ENCODE peak calls at places on chromosomes 7 and 10, in five cellular contexts. F, H, A, X and Q are unnamed samples.
A peak's percentile ranks its signal among the peaks of the same experiment; 100 is the strongest.

GRCh38 chr10:67697646-67698245 is 1.8 kb upstream of the CTNNA3 start:
- DNase-seq in A (peak; percentile 14), X (peak; percentile 73), H (peak; percentile 37), F (no peak), Q (peak; percentile 49)

GRCh38 chr10:88730864-88731263 is 24.8 kb downstream of the LIPK start:
- DNase-seq in X (no peak), A (no peak), H (no peak), F (no peak), Q (no peak)

GRCh38 chr10:119457966-119458766 is 84.4 kb downstream of the RGS10 start:
- DNase-seq in A (no peak), H (no peak), F (no peak), X (no peak), Q (no peak)

GRCh38 chr10:125209591-125210373 is 49.4 kb upstream of the CTBP2 start:
- DNase-seq in H (no peak), F (no peak), X (no peak), A (no peak), Q (no peak)

GRCh38 chr7:132709971-132710567 is 133.8 kb upstream of the PLXNA4 start:
- DNase-seq in F (peak; percentile 51), H (peak; percentile 10), X (peak; percentile 74), A (peak; percentile 15), Q (no peak)

GRCh38 chr10:16832351-16833080 is 15.3 kb upstream of the RSU1 start:
- DNase-seq in A (no peak), H (no peak), X (no peak), F (peak; percentile 69), Q (no peak)

GRCh38 chr7:140485463-140486265 is 6.4 kb upstream of the MKRN1 start:
- DNase-seq in F (no peak), X (peak; percentile 35), A (no peak), H (no peak), Q (no peak)

GRCh38 chr10:73246322-73246782 is 703 bp downstream of the DNAJC9 start:
- DNase-seq in A (no peak), F (no peak), H (no peak), X (no peak), Q (no peak)

GRCh38 chr10:4069491-4069890 is 284.5 kb upstream of the KLF6 start:
- DNase-seq in X (peak; percentile 4), H (no peak), F (no peak), A (no peak), Q (no peak)

GRCh38 chr10:4066581-4067403 is 281.8 kb upstream of the KLF6 start:
- DNase-seq in F (no peak), X (no peak), A (no peak), H (no peak), Q (no peak)

GRCh38 chr10:4067552-4068254 is 282.7 kb upstream of the KLF6 start:
- DNase-seq in A (no peak), X (no peak), F (no peak), H (no peak), Q (no peak)

GRCh38 chr10:4070171-4070570 is 285.2 kb upstream of the KLF6 start:
- DNase-seq in A (no peak), X (no peak), F (no peak), H (no peak), Q (no peak)

GRCh38 chr10:4068255-4069028 is 283.4 kb upstream of the KLF6 start:
- DNase-seq in X (no peak), F (no peak), A (no peak), H (no peak), Q (no peak)
- H3K27ac ChIP-seq in X (no peak overlapping the region), F (no peak overlapping the region), A (no peak overlapping the region), H (no peak overlapping the region), Q (no peak overlapping the region)

GRCh38 chr7:77349141-77349540 is 67.0 kb downstream of the GSAP start:
- DNase-seq in A (no peak), F (no peak), X (no peak), H (no peak), Q (no peak)
- H3K4me1 ChIP-seq in A (peaks cover 51% of the 10 kb centered on the region), F (peaks cover 4% of the 10 kb centered on the region), X (peaks cover 28% of the 10 kb centered on the region), H (no peaks in the 10 kb centered on the region), Q (peaks cover 62% of the 10 kb centered on the region)

GRCh38 chr7:117069379-117069778 is 116.1 kb downstream of the ST7 start:
- DNase-seq in X (no peak), F (no peak), H (no peak), A (no peak), Q (no peak)
- H3K27ac ChIP-seq in X (no peak overlapping the region), F (no peak overlapping the region), H (no peak overlapping the region), A (no peak overlapping the region), Q (no peak overlapping the region)

GRCh38 chr7:78568690-78569089 is 770.1 kb downstream of the PHTF2 start:
- DNase-seq in H (no peak), X (no peak), F (no peak), A (no peak), Q (no peak)

GRCh38 chr7:78562191-78562590 is 763.6 kb downstream of the PHTF2 start:
- DNase-seq in X (no peak), H (no peak), F (no peak), A (no peak), Q (no peak)

GRCh38 chr7:78563186-78563585 is 764.6 kb downstream of the PHTF2 start:
- DNase-seq in H (no peak), A (no peak), X (peak; percentile 55), F (no peak), Q (no peak)

GRCh38 chr7:78571292-78571691 is 772.7 kb downstream of the PHTF2 start:
- DNase-seq in H (no peak), X (no peak), A (no peak), F (no peak), Q (no peak)

DNA sequence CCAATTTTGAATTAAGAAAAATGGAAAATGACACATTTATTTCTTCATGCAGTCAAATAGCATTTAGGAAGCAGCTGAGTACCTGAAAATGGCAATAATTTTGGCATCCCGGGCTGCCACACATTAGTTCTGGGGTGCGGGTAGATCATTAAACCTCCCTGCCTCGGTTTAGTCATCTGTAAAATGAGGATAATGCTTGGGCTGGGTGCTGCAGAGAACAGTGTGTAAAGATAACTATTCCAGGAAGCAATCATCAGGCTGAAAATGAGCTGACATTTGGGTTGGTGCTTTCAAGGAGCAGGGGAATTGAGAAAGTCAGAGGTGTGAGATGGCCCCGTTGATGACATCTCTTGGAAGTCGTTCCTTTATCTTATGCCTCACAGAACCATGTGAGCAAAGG is 767.2 kb downstream of the PHTF2 start:
- DNase-seq in A (no peak), F (no peak), X (no peak), H (no peak), Q (no peak)
- H3K4me1 ChIP-seq in A (no peaks in the 10 kb centered on the region), F (no peaks in the 10 kb centered on the region), X (peaks cover 60% of the 10 kb centered on the region), H (no peaks in the 10 kb centered on the region), Q (no peaks in the 10 kb centered on the region)

GRCh38 chr10:122124342-122124741 is 135.4 kb downstream of the TACC2 start:
- DNase-seq in A (no peak), X (no peak), F (no peak), H (no peak), Q (no peak)

GRCh38 chr10:122121059-122121458 is 132.1 kb downstream of the TACC2 start:
- DNase-seq in A (no peak), X (no peak), F (no peak), H (no peak), Q (no peak)

GRCh38 chr10:122122493-122122892 is 133.5 kb downstream of the TACC2 start:
- DNase-seq in H (no peak), F (no peak), X (no peak), A (no peak), Q (no peak)

GRCh38 chr10:122124808-122125207 is 135.8 kb downstream of the TACC2 start:
- DNase-seq in A (no peak), H (no peak), F (no peak), X (no peak), Q (no peak)

DNA sequence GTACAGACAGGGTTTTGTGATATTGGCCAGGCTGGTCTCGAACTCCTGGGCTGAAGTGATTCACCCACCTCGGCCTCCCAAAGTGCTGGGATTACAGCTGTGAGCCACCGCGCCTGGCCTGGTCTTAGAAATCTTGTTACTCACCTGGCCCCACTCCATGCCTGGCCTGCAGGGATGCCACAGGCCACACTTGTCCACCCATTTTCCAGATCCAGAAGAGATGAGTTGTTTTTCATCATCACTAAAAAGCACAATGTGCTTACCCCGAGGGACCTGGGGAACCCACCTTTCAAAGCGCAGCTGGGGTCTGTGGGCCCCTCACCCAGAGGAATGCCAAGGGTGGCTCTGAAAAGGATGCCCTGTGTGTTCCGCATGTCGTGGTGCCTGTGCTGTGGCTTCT is 134.2 kb downstream of the TACC2 start:
- DNase-seq in F (no peak), A (no peak), H (no peak), X (no peak), Q (no peak)
- H3K27ac ChIP-seq in F (no peak overlapping the region), A (no peak overlapping the region), H (no peak overlapping the region), X (no peak overlapping the region), Q (no peak overlapping the region)

DNA sequence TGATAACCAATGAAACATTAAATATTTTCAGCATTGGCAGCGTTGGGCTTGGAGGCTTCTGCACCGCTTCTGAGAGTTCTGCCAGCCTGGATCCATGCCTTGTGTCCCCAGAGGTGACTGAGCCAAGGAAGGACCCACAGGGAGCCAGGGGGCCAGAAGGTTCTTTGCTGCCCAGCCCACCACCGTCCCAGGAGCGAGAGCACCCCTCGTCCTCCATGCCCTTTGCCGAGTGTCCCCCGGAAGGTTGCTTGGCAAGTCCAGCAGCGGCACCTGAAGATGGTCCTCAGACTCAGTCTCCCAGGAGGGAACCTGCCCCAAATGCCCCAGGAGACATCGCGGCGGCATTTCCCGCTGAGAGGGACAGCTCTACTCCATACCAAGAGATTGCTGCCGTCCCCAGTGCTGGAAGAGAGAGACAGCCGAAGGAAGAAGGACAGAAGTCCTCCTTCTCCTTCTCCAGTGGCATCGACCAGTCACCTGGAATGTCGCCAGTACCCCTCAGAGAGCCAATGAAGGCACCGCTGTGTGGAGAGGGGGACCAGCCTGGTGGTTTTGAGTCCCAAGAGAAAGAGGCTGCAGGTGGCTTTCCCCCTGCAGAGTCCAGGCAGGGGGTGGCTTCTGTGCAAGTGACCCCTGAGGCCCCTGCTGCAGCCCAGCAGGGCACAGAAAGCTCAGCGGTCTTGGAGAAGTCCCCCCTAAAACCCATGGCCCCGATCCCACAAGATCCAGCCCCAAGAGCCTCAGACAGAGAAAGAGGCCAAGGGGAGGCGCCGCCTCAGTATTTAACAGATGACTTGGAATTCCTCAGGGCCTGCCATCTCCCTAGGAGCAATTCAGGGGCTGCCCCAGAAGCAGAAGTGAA is 93.9 kb downstream of the TACC2 start:
- DNase-seq in F (no peak), H (no peak), A (no peak), X (no peak), Q (no peak)
- H3K4me1 ChIP-seq in F (no peaks in the 10 kb centered on the region), H (no peaks in the 10 kb centered on the region), A (no peaks in the 10 kb centered on the region), X (no peaks in the 10 kb centered on the region), Q (no peaks in the 10 kb centered on the region)

GRCh38 chr7:22111661-22112060 is 166.0 kb upstream of the CDCA7L start:
- DNase-seq in X (no peak), F (no peak), A (no peak), H (no peak), Q (no peak)

GRCh38 chr7:22116451-22117027 is 170.8 kb upstream of the CDCA7L start:
- DNase-seq in H (no peak), A (no peak), F (no peak), X (no peak), Q (no peak)

GRCh38 chr7:22117222-22117621 is 171.5 kb upstream of the CDCA7L start:
- DNase-seq in X (no peak), F (no peak), A (no peak), H (no peak), Q (no peak)

GRCh38 chr7:22113041-22113440 is 167.3 kb upstream of the CDCA7L start:
- DNase-seq in X (no peak), A (no peak), F (no peak), H (no peak), Q (no peak)

GRCh38 chr7:22114440-22114981 is 168.8 kb upstream of the CDCA7L start:
- DNase-seq in H (no peak), F (no peak), A (no peak), X (no peak), Q (no peak)
- H3K27ac ChIP-seq in H (no peak overlapping the region), F (no peak overlapping the region), A (no peak overlapping the region), X (no peak overlapping the region), Q (no peak overlapping the region)

GRCh38 chr10:21976739-21977138 is 26.8 kb downstream of the DNAJC1 start:
- DNase-seq in A (no peak), F (no peak), H (no peak), X (peak; percentile 73), Q (no peak)
- H3K4me1 ChIP-seq in A (no peaks in the 10 kb centered on the region), F (peaks cover 3% of the 10 kb centered on the region), H (peaks cover 6% of the 10 kb centered on the region), X (peaks cover 28% of the 10 kb centered on the region), Q (peaks cover 4% of the 10 kb centered on the region)